ENCODE peak calls at places on chromosome 5, in seven cellular contexts. I, J, H, D, Q, E and S are unnamed samples.

GRCh38 chr5:42887094-42887493 is 75.4 kb upstream of the SELENOP start:
- DNase-seq in I (peak), J (no peak), H (peak), D (no peak), Q (no peak), E (no peak), S (peak)

GRCh38 chr5:68396722-68397121 is 181.2 kb downstream of the PIK3R1 start:
- DNase-seq in I (peak), J (no peak), H (no peak), D (no peak), Q (peak), E (no peak), S (peak)

GRCh38 chr5:14323466-14323865 is 180.3 kb downstream of the TRIO start:
- DNase-seq in I (no peak), J (no peak), H (no peak), D (no peak), Q (no peak), E (no peak), S (no peak)

GRCh38 chr5:140043508-140043872 is 391 bp upstream of the NRG2 start:
- DNase-seq in I (peak), J (no peak), H (no peak), D (no peak), Q (no peak), E (peak), S (no peak)

GRCh38 chr5:38500861-38501260 is 55.6 kb downstream of the LIFR start:
- DNase-seq in I (no peak), J (no peak), H (no peak), D (no peak), Q (no peak), E (no peak), S (no peak)

GRCh38 chr5:139810341-139811075 is 14.9 kb downstream of the PSD2 start:
- DNase-seq in I (no peak), J (no peak), H (no peak), D (no peak), Q (no peak), E (no peak), S (no peak)

GRCh38 chr5:111829701-111830100 is 72.7 kb upstream of the NREP start:
- DNase-seq in I (no peak), J (no peak), H (no peak), D (no peak), Q (no peak), E (no peak), S (no peak)

GRCh38 chr5:7773178-7773577 is 77.8 kb downstream of the CFAP90 start:
- DNase-seq in I (no peak), J (no peak), H (no peak), D (no peak), Q (no peak), E (no peak), S (no peak)

GRCh38 chr5:84242286-84242685 is 142.4 kb downstream of the EDIL3 start:
- DNase-seq in I (peak), J (no peak), H (no peak), D (no peak), Q (no peak), E (no peak), S (no peak)

GRCh38 chr5:56616454-56617160 is 198.7 kb upstream of the MAP3K1 start:
- DNase-seq in I (no peak), J (no peak), H (no peak), D (no peak), Q (no peak), E (no peak), S (no peak)

GRCh38 chr5:137344723-137345322 is 154.3 kb downstream of the SPOCK1 start:
- DNase-seq in I (peak), J (no peak), H (peak), D (no peak), Q (peak), E (peak), S (peak)

GRCh38 chr5:136182618-136183017 is 10.3 kb downstream of the SMIM32 start:
- DNase-seq in I (no peak), J (no peak), H (no peak), D (no peak), Q (no peak), E (no peak), S (no peak)

GRCh38 chr5:157603333-157604190 is 28.0 kb upstream of the ADAM19 start:
- DNase-seq in I (peak), J (no peak), H (no peak), D (no peak), Q (no peak), E (no peak), S (no peak)

GRCh38 chr5:143166080-143166479 is 237.4 kb downstream of the NR3C1 start:
- DNase-seq in I (no peak), J (no peak), H (no peak), D (no peak), Q (no peak), E (no peak), S (no peak)

GRCh38 chr5:23318960-23319359 is 188.4 kb upstream of the PRDM9 start:
- DNase-seq in I (no peak), J (no peak), H (no peak), D (no peak), Q (no peak), E (no peak), S (no peak)

GRCh38 chr5:68533571-68534051 is 318.1 kb downstream of the PIK3R1 start:
- DNase-seq in I (no peak), J (no peak), H (no peak), D (no peak), Q (no peak), E (peak), S (peak)

GRCh38 chr5:124373843-124374242 is 372.6 kb downstream of the ZNF608 start:
- DNase-seq in I (no peak), J (no peak), H (no peak), D (no peak), Q (no peak), E (no peak), S (no peak)

GRCh38 chr5:37792976-37793328 is 46.9 kb downstream of the GDNF start:
- DNase-seq in I (no peak), J (no peak), H (no peak), D (no peak), Q (no peak), E (no peak), S (no peak)

GRCh38 chr5:177103523-177104253 is 17.0 kb downstream of the FGFR4 start:
- DNase-seq in I (no peak), J (no peak), H (no peak), D (no peak), Q (no peak), E (no peak), S (no peak)

GRCh38 chr5:145464194-145464593 is 370.9 kb downstream of the PRELID2 start:
- DNase-seq in I (no peak), J (no peak), H (no peak), D (no peak), Q (no peak), E (no peak), S (no peak)

GRCh38 chr5:73938280-73938937 is 312.4 kb downstream of the ARHGEF28 start:
- DNase-seq in I (peak), J (no peak), H (no peak), D (no peak), Q (no peak), E (no peak), S (no peak)

GRCh38 chr5:34676409-34676808 is 20.3 kb downstream of the RAI14 start:
- DNase-seq in I (no peak), J (no peak), H (no peak), D (no peak), Q (no peak), E (no peak), S (no peak)

GRCh38 chr5:172792693-172793570 is 21.9 kb upstream of the DUSP1 start:
- DNase-seq in I (no peak), J (no peak), H (no peak), D (no peak), Q (no peak), E (no peak), S (no peak)

GRCh38 chr5:103476776-103477175 is 85.8 kb downstream of the NUDT12 start:
- DNase-seq in I (no peak), J (no peak), H (no peak), D (no peak), Q (no peak), E (no peak), S (peak)

GRCh38 chr5:158978061-158978745 is 121.5 kb downstream of the EBF1 start:
- DNase-seq in I (no peak), J (no peak), H (no peak), D (no peak), Q (no peak), E (no peak), S (no peak)
- H3K27ac ChIP-seq in I (peak), J (no peak), H (no peak), D (no peak), Q (peak), E (no peak), S (no peak)

GRCh38 chr5:71974165-71974564 is 133.1 kb upstream of the MAP1B start:
- DNase-seq in I (no peak), J (peak), H (no peak), D (no peak), Q (no peak), E (no peak), S (no peak)
- TF ChIP-seq EP300 in I (no peak), J (peak), H (no peak), D (no peak), Q (peak), E (no peak), S (peak)

DNA sequence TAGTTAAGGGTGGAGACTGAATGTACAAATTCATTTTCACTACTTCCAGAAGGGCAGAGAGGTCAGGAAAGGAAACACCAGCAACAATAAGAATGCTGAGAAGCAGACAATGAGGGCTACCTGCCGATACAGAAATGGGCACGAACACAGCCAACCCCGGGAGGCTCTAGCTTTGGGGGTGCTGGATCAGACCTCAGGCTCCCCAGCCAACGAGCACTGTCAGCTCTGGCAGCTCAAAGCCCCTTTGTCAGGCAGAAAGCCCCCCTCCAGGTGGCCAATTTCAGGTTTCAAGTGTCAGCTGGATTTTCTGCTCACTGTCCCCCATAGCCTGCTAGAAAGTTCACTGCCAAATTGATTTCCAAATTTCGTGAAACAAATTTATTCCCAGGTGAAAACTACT is 96.2 kb upstream of the PHYKPL start:
- DNase-seq in I (no peak), J (no peak), H (no peak), D (no peak), Q (no peak), E (no peak), S (no peak)
- H3K27ac ChIP-seq in I (no peak), J (no peak), H (no peak), D (no peak), Q (no peak), E (no peak), S (no peak)

DNA sequence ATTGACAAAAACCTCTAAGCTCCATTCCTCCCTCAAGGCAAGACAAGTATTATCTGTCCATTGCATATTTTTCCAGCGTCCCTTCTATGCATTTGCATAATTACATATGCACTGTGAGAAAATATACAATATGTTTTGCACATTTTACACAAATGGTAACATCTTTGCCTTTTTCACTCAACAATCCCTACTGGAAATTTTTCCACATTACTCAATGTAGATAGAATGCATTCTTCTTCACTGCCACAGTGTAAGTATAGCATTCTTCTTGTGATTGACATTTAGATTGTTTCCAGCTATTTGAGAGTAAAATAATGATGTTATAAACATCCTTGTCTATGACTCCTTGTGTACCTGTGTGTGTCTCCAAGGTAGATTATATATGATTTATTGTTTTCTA is 205.0 kb downstream of the SLIT3 start:
- DNase-seq in I (no peak), J (no peak), H (no peak), D (no peak), Q (no peak), E (no peak), S (no peak)
- TF ChIP-seq EP300 in I (no peak), J (no peak), H (no peak), D (no peak), Q (no peak), E (no peak), S (no peak)

GRCh38 chr5:149998281-149998680 is 2.2 kb downstream of the TIGD6 start:
- DNase-seq in I (no peak), J (no peak), H (no peak), D (no peak), Q (no peak), E (no peak), S (no peak)

GRCh38 chr5:149999359-149999758 is 1.1 kb downstream of the TIGD6 start:
- DNase-seq in I (no peak), J (no peak), H (no peak), D (no peak), Q (no peak), E (no peak), S (no peak)

GRCh38 chr5:149993471-149993870 is 7.0 kb downstream of the TIGD6 start:
- DNase-seq in I (no peak), J (no peak), H (no peak), D (no peak), Q (no peak), E (no peak), S (no peak)

GRCh38 chr5:149995385-149996085 is 4.9 kb downstream of the TIGD6 start:
- DNase-seq in I (no peak), J (no peak), H (no peak), D (no peak), Q (no peak), E (peak), S (no peak)

DNA sequence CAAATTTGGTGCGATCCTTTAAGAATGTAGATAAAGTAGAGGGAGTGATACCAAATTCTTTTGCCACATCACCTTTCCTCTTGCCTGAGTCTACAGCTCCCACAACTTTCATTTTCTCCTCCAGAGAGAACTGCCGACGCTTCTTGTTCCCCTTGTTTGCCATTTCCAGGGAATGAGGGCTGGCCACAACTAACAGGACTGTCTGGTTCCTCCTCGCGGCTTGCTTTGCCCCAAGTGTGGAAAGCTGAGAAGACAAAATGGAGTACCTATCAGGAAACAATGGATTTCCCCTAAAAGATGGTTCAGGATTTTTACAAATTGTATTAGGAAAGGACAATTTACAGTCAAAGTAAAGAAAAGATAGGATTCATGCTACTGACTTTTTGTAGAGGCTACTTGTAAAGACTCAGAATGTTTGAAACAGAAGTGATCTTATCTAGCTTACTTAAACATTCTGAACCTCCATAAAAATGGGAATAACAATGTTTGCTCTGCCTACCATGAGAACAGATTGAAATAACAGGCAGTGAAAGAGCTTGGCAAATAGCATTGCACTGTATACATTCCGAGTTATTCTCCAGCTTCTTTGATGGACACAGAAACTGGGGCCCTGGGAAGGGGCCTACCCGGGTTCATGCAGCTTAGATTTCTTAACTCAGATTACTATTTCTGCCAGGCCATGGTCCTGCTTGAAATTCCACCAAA is 4.1 kb downstream of the TIGD6 start:
- DNase-seq in I (no peak), J (no peak), H (no peak), D (no peak), Q (no peak), E (no peak), S (peak)
- H3K27ac ChIP-seq in I (no peak), J (no peak), H (no peak), D (no peak), Q (no peak), E (peak), S (peak)

GRCh38 chr5:76714771-76715483 is 999 bp upstream of the F2R start:
- DNase-seq in I (no peak), J (peak), H (no peak), D (no peak), Q (no peak), E (peak), S (peak)
- TF ChIP-seq EP300 in I (no peak), J (no peak), H (no peak), D (no peak), Q (no peak), E (no peak), S (no peak)